ENCODE peak calls at places on chromosomes 3 and 15, in six cellular contexts. One of them, this sample, is unnamed. For H3K4me1, the result is how much of the 10 kb centered on the place peaks cover.

GRCh38 chr15:89672221-89673161 is 6.7 kb downstream of the PLIN1 start:
- DNase-seq in GM23248: peak
- DNase-seq in effector memory CD4-positive, alpha-beta T cell: no peak
- DNase-seq in CD8-positive, alpha-beta T cell: no peak
- DNase-seq in upper lobe of right lung: no peak
- DNase-seq in mucosa of descending colon: no peak
- DNase-seq in this sample: no peak

GRCh38 chr15:69119692-69120395 is 40.6 kb upstream of the GLCE start:
- DNase-seq in GM23248: no peak
- DNase-seq in effector memory CD4-positive, alpha-beta T cell: no peak
- DNase-seq in CD8-positive, alpha-beta T cell: no peak
- DNase-seq in upper lobe of right lung: no peak
- DNase-seq in mucosa of descending colon: no peak
- DNase-seq in this sample: no peak

GRCh38 chr15:80788536-80788935 is 9.4 kb downstream of the CEMIP start:
- DNase-seq in GM23248: peak
- DNase-seq in effector memory CD4-positive, alpha-beta T cell: no peak
- DNase-seq in CD8-positive, alpha-beta T cell: no peak
- DNase-seq in upper lobe of right lung: no peak
- DNase-seq in mucosa of descending colon: no peak
- DNase-seq in this sample: no peak

GRCh38 chr3:176584413-176585176 is 612.7 kb downstream of the TBL1XR1 start:
- DNase-seq in GM23248: peak
- DNase-seq in effector memory CD4-positive, alpha-beta T cell: no peak
- DNase-seq in CD8-positive, alpha-beta T cell: no peak
- DNase-seq in upper lobe of right lung: no peak
- DNase-seq in mucosa of descending colon: no peak
- DNase-seq in this sample: no peak

GRCh38 chr3:155070316-155070715 is 9.8 kb upstream of the MME start:
- DNase-seq in GM23248: no peak
- DNase-seq in effector memory CD4-positive, alpha-beta T cell: no peak
- DNase-seq in CD8-positive, alpha-beta T cell: no peak
- DNase-seq in upper lobe of right lung: no peak
- DNase-seq in mucosa of descending colon: no peak
- DNase-seq in this sample: no peak

GRCh38 chr3:72135636-72136035 is 350.7 kb upstream of the PROK2 start:
- DNase-seq in GM23248: no peak
- DNase-seq in effector memory CD4-positive, alpha-beta T cell: no peak
- DNase-seq in CD8-positive, alpha-beta T cell: no peak
- DNase-seq in upper lobe of right lung: no peak
- DNase-seq in mucosa of descending colon: no peak
- DNase-seq in this sample: no peak

GRCh38 chr3:194871864-194872668 is 186.4 kb downstream of the FAM43A start:
- DNase-seq in GM23248: peak
- DNase-seq in effector memory CD4-positive, alpha-beta T cell: no peak
- DNase-seq in CD8-positive, alpha-beta T cell: no peak
- DNase-seq in upper lobe of right lung: no peak
- DNase-seq in mucosa of descending colon: peak
- DNase-seq in this sample: no peak

GRCh38 chr3:131260525-131260924 is 121.0 kb upstream of the NUDT16 start:
- DNase-seq in GM23248: peak
- DNase-seq in effector memory CD4-positive, alpha-beta T cell: no peak
- DNase-seq in CD8-positive, alpha-beta T cell: no peak
- DNase-seq in upper lobe of right lung: no peak
- DNase-seq in mucosa of descending colon: no peak
- DNase-seq in this sample: no peak

GRCh38 chr15:88390502-88390901 is 76.7 kb downstream of the MRPL46 start:
- DNase-seq in GM23248: no peak
- DNase-seq in effector memory CD4-positive, alpha-beta T cell: no peak
- DNase-seq in CD8-positive, alpha-beta T cell: no peak
- DNase-seq in upper lobe of right lung: no peak
- DNase-seq in mucosa of descending colon: no peak
- DNase-seq in this sample: no peak

GRCh38 chr3:78659386-78659987 is 1108.3 kb downstream of the ROBO1 start:
- DNase-seq in GM23248: peak
- DNase-seq in effector memory CD4-positive, alpha-beta T cell: no peak
- DNase-seq in CD8-positive, alpha-beta T cell: no peak
- DNase-seq in upper lobe of right lung: no peak
- DNase-seq in mucosa of descending colon: peak
- DNase-seq in this sample: peak

GRCh38 chr3:183629546-183630301 is 5.7 kb upstream of the KLHL24 start:
- DNase-seq in GM23248: no peak
- DNase-seq in effector memory CD4-positive, alpha-beta T cell: no peak
- DNase-seq in CD8-positive, alpha-beta T cell: no peak
- DNase-seq in upper lobe of right lung: no peak
- DNase-seq in mucosa of descending colon: no peak
- DNase-seq in this sample: no peak

GRCh38 chr3:131401978-131402377 is 20.4 kb downstream of the NUDT16 start:
- DNase-seq in GM23248: no peak
- DNase-seq in effector memory CD4-positive, alpha-beta T cell: no peak
- DNase-seq in CD8-positive, alpha-beta T cell: no peak
- DNase-seq in upper lobe of right lung: no peak
- DNase-seq in mucosa of descending colon: no peak
- DNase-seq in this sample: no peak

GRCh38 chr15:66103293-66103590 is 150.3 kb downstream of the MEGF11 start:
- DNase-seq in GM23248: no peak
- DNase-seq in effector memory CD4-positive, alpha-beta T cell: no peak
- DNase-seq in CD8-positive, alpha-beta T cell: no peak
- DNase-seq in upper lobe of right lung: no peak
- DNase-seq in mucosa of descending colon: no peak
- DNase-seq in this sample: no peak

GRCh38 chr3:94336076-94336741 is 273.3 kb downstream of the NSUN3 start:
- DNase-seq in GM23248: peak
- DNase-seq in effector memory CD4-positive, alpha-beta T cell: no peak
- DNase-seq in CD8-positive, alpha-beta T cell: no peak
- DNase-seq in upper lobe of right lung: no peak
- DNase-seq in mucosa of descending colon: peak
- DNase-seq in this sample: no peak

GRCh38 chr15:80849308-80849707 is 70.1 kb downstream of the CEMIP start:
- DNase-seq in GM23248: peak
- DNase-seq in effector memory CD4-positive, alpha-beta T cell: no peak
- DNase-seq in CD8-positive, alpha-beta T cell: no peak
- DNase-seq in upper lobe of right lung: peak
- DNase-seq in mucosa of descending colon: no peak
- DNase-seq in this sample: no peak

GRCh38 chr3:111712294-111713180 is 117.4 kb upstream of the ZBED2 start:
- DNase-seq in GM23248: peak
- DNase-seq in effector memory CD4-positive, alpha-beta T cell: peak
- DNase-seq in CD8-positive, alpha-beta T cell: no peak
- DNase-seq in upper lobe of right lung: no peak
- DNase-seq in mucosa of descending colon: no peak
- DNase-seq in this sample: no peak

GRCh38 chr3:36381311-36381956 is 1.1 kb downstream of the STAC start:
- DNase-seq in GM23248: peak
- DNase-seq in effector memory CD4-positive, alpha-beta T cell: no peak
- DNase-seq in CD8-positive, alpha-beta T cell: no peak
- DNase-seq in upper lobe of right lung: no peak
- DNase-seq in mucosa of descending colon: no peak
- DNase-seq in this sample: no peak

GRCh38 chr3:195257454-195258448 is 13.2 kb downstream of the XXYLT1 start:
- DNase-seq in GM23248: no peak
- DNase-seq in effector memory CD4-positive, alpha-beta T cell: no peak
- DNase-seq in CD8-positive, alpha-beta T cell: no peak
- DNase-seq in upper lobe of right lung: no peak
- DNase-seq in mucosa of descending colon: no peak
- DNase-seq in this sample: no peak

GRCh38 chr3:17672506-17672905 is 69.9 kb downstream of the TBC1D5 start:
- DNase-seq in GM23248: peak
- DNase-seq in effector memory CD4-positive, alpha-beta T cell: no peak
- DNase-seq in CD8-positive, alpha-beta T cell: no peak
- DNase-seq in upper lobe of right lung: no peak
- DNase-seq in mucosa of descending colon: no peak
- DNase-seq in this sample: no peak

GRCh38 chr3:901953-902778 is 190.7 kb upstream of the CNTN6 start:
- DNase-seq in GM23248: peak
- DNase-seq in effector memory CD4-positive, alpha-beta T cell: no peak
- DNase-seq in CD8-positive, alpha-beta T cell: no peak
- DNase-seq in upper lobe of right lung: no peak
- DNase-seq in mucosa of descending colon: no peak
- DNase-seq in this sample: no peak

GRCh38 chr15:71588746-71589145 is 221.6 kb upstream of the NR2E3 start:
- DNase-seq in GM23248: peak
- DNase-seq in effector memory CD4-positive, alpha-beta T cell: no peak
- DNase-seq in CD8-positive, alpha-beta T cell: no peak
- DNase-seq in upper lobe of right lung: no peak
- DNase-seq in mucosa of descending colon: no peak
- DNase-seq in this sample: no peak

GRCh38 chr3:105866656-105867653 is 1.9 kb downstream of the CBLB start:
- DNase-seq in GM23248: peak
- DNase-seq in effector memory CD4-positive, alpha-beta T cell: no peak
- DNase-seq in CD8-positive, alpha-beta T cell: no peak
- DNase-seq in upper lobe of right lung: no peak
- DNase-seq in mucosa of descending colon: peak
- DNase-seq in this sample: peak

GRCh38 chr3:138174421-138175122 is at the start of gene DBR1:
- DNase-seq in GM23248: peak
- DNase-seq in effector memory CD4-positive, alpha-beta T cell: peak
- DNase-seq in CD8-positive, alpha-beta T cell: peak
- DNase-seq in upper lobe of right lung: peak
- DNase-seq in mucosa of descending colon: peak
- DNase-seq in this sample: peak

GRCh38 chr15:84658080-84658787 is at the start of gene NMB:
- DNase-seq in GM23248: peak
- DNase-seq in effector memory CD4-positive, alpha-beta T cell: peak
- DNase-seq in CD8-positive, alpha-beta T cell: peak
- DNase-seq in upper lobe of right lung: peak
- DNase-seq in mucosa of descending colon: peak
- DNase-seq in this sample: peak

GRCh38 chr3:13580256-13581023 is 31.5 kb downstream of the FBLN2 start:
- DNase-seq in GM23248: no peak
- DNase-seq in effector memory CD4-positive, alpha-beta T cell: no peak
- DNase-seq in CD8-positive, alpha-beta T cell: no peak
- DNase-seq in upper lobe of right lung: peak
- DNase-seq in mucosa of descending colon: no peak
- DNase-seq in this sample: no peak

GRCh38 chr3:178352300-178353021 is 183.8 kb upstream of the KCNMB2 start:
- DNase-seq in GM23248: peak
- DNase-seq in effector memory CD4-positive, alpha-beta T cell: no peak
- DNase-seq in CD8-positive, alpha-beta T cell: no peak
- DNase-seq in upper lobe of right lung: no peak
- DNase-seq in mucosa of descending colon: no peak
- DNase-seq in this sample: no peak

GRCh38 chr3:134057006-134057832 is 27.5 kb upstream of the SLCO2A1 start:
- DNase-seq in GM23248: peak
- DNase-seq in effector memory CD4-positive, alpha-beta T cell: no peak
- DNase-seq in CD8-positive, alpha-beta T cell: no peak
- DNase-seq in upper lobe of right lung: peak
- DNase-seq in mucosa of descending colon: no peak
- DNase-seq in this sample: no peak

GRCh38 chr3:16462679-16463078 is 50.8 kb downstream of the RFTN1 start:
- DNase-seq in GM23248: no peak
- DNase-seq in effector memory CD4-positive, alpha-beta T cell: no peak
- DNase-seq in CD8-positive, alpha-beta T cell: no peak
- DNase-seq in upper lobe of right lung: no peak
- DNase-seq in mucosa of descending colon: no peak
- DNase-seq in this sample: no peak
- H3K4me1 ChIP-seq in GM23248: under half
- H3K4me1 ChIP-seq in effector memory CD4-positive, alpha-beta T cell: under half
- H3K4me1 ChIP-seq in CD8-positive, alpha-beta T cell: under half
- H3K4me1 ChIP-seq in upper lobe of right lung: under half
- H3K4me1 ChIP-seq in mucosa of descending colon: under half
- H3K4me1 ChIP-seq in this sample: under half

GRCh38 chr15:64010719-64011118 is 35.6 kb downstream of the DAPK2 start:
- DNase-seq in GM23248: peak
- DNase-seq in effector memory CD4-positive, alpha-beta T cell: peak
- DNase-seq in CD8-positive, alpha-beta T cell: peak
- DNase-seq in upper lobe of right lung: no peak
- DNase-seq in mucosa of descending colon: peak
- DNase-seq in this sample: peak

GRCh38 chr15:64006642-64007041 is 39.6 kb downstream of the DAPK2 start:
- DNase-seq in GM23248: no peak
- DNase-seq in effector memory CD4-positive, alpha-beta T cell: no peak
- DNase-seq in CD8-positive, alpha-beta T cell: no peak
- DNase-seq in upper lobe of right lung: no peak
- DNase-seq in mucosa of descending colon: peak
- DNase-seq in this sample: no peak

GRCh38 chr15:64008177-64008576 is 38.1 kb downstream of the DAPK2 start:
- DNase-seq in GM23248: no peak
- DNase-seq in effector memory CD4-positive, alpha-beta T cell: no peak
- DNase-seq in CD8-positive, alpha-beta T cell: no peak
- DNase-seq in upper lobe of right lung: no peak
- DNase-seq in mucosa of descending colon: no peak
- DNase-seq in this sample: no peak

GRCh38 chr15:64009241-64009640 is 37.0 kb downstream of the DAPK2 start:
- DNase-seq in GM23248: peak
- DNase-seq in effector memory CD4-positive, alpha-beta T cell: no peak
- DNase-seq in CD8-positive, alpha-beta T cell: no peak
- DNase-seq in upper lobe of right lung: no peak
- DNase-seq in mucosa of descending colon: no peak
- DNase-seq in this sample: no peak

DNA sequence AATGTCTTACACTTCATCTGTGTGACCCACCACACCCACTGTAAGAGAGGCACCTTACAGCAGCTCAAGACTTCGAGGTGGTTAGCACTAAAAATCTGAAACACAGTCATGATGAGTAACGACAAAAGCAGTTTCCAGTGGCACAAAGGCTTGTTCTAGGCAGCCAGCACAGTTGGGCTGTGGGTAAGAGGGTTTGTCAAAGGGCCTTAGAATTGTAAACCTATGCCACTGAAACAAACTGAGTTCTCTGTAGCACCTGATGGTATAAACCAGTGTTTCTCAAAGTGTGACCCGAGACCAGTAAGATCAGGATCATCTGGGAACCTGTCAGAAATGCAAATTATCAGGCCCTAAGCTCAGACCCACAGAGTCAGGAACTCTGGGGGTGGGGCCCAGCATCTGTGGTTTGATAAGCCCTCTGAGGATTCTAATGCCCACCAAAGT is 36.5 kb downstream of the DAPK2 start:
- DNase-seq in GM23248: peak
- DNase-seq in effector memory CD4-positive, alpha-beta T cell: no peak
- DNase-seq in CD8-positive, alpha-beta T cell: peak
- DNase-seq in upper lobe of right lung: no peak
- DNase-seq in mucosa of descending colon: no peak
- DNase-seq in this sample: no peak
- H3K4me1 ChIP-seq in GM23248: under half
- H3K4me1 ChIP-seq in effector memory CD4-positive, alpha-beta T cell: under half
- H3K4me1 ChIP-seq in CD8-positive, alpha-beta T cell: under half
- H3K4me1 ChIP-seq in upper lobe of right lung: under half
- H3K4me1 ChIP-seq in mucosa of descending colon: half or more
- H3K4me1 ChIP-seq in this sample: under half

GRCh38 chr15:31307270-31308184 is 19.1 kb upstream of the KLF13 start:
- DNase-seq in GM23248: no peak
- DNase-seq in effector memory CD4-positive, alpha-beta T cell: no peak
- DNase-seq in CD8-positive, alpha-beta T cell: no peak
- DNase-seq in upper lobe of right lung: no peak
- DNase-seq in mucosa of descending colon: no peak
- DNase-seq in this sample: peak
- H3K4me1 ChIP-seq in GM23248: under half
- H3K4me1 ChIP-seq in effector memory CD4-positive, alpha-beta T cell: under half
- H3K4me1 ChIP-seq in CD8-positive, alpha-beta T cell: under half
- H3K4me1 ChIP-seq in upper lobe of right lung: under half
- H3K4me1 ChIP-seq in mucosa of descending colon: under half
- H3K4me1 ChIP-seq in this sample: under half

DNA sequence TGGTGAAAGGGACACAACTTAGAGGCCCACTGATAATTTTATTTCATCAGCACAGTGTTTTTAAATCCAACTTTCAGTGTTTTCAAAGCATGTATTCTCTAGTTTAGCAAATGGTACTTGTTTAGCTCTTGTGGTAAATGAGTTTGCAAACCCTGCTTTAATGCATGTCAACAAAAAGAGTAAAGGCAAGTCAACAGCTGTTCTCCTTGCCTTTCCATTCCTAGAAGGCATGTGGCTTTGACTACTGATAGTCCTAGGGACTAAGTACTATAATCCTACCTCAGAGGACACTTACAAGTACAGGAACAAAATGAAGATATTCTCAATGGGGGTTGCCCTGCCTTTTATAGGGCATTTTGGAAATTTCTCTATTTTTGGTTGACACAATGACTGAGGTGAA is 13.1 kb downstream of the NPTN start:
- DNase-seq in GM23248: no peak
- DNase-seq in effector memory CD4-positive, alpha-beta T cell: no peak
- DNase-seq in CD8-positive, alpha-beta T cell: no peak
- DNase-seq in upper lobe of right lung: no peak
- DNase-seq in mucosa of descending colon: no peak
- DNase-seq in this sample: no peak
- H3K4me1 ChIP-seq in GM23248: under half
- H3K4me1 ChIP-seq in effector memory CD4-positive, alpha-beta T cell: under half
- H3K4me1 ChIP-seq in CD8-positive, alpha-beta T cell: under half
- H3K4me1 ChIP-seq in upper lobe of right lung: under half
- H3K4me1 ChIP-seq in mucosa of descending colon: under half
- H3K4me1 ChIP-seq in this sample: under half

This sample was measured in DND-41.